ENCODE peak calls at places on chromosome 2, in four cellular contexts. P is GM20000, B is IMR-90, Y is endothelial cell. X is an unnamed sample.

GRCh38 chr2:4219121-4219520 is 515.7 kb downstream of the DCDC2C start:
- DNase-seq in B (no peak), Y (no peak), P (no peak), X (no peak)

GRCh38 chr2:27085670-27086089 is 892 bp upstream of the KHK start:
- DNase-seq in Y (peak; percentile 51), B (peak; percentile 45), P (peak; percentile 64), X (peak; percentile 61)

GRCh38 chr2:120344991-120345975 is 653 bp upstream of the INHBB start:
- DNase-seq in Y (peak; percentile 30), B (no peak), P (peak; percentile 59), X (peak; percentile 19)

GRCh38 chr2:67503066-67503795 is 106.1 kb downstream of the ETAA1 start:
- DNase-seq in B (peak; percentile 99), Y (no peak), P (no peak), X (no peak)

GRCh38 chr2:215644233-215644929 is 208.5 kb upstream of the FN1 start:
- DNase-seq in B (no peak), P (no peak), Y (no peak), X (no peak)

GRCh38 chr2:31197669-31198068 is 19.6 kb downstream of the CAPN14 start:
- DNase-seq in B (no peak), Y (no peak), P (no peak), X (no peak)

GRCh38 chr2:161839931-161840330 is 215.7 kb downstream of the SLC4A10 start:
- DNase-seq in B (no peak), P (no peak), Y (no peak), X (no peak)

GRCh38 chr2:219106251-219106650 is 45.5 kb upstream of the IHH start:
- DNase-seq in B (no peak), P (no peak), Y (no peak), X (no peak)

GRCh38 chr2:101823849-101824248 is 126.3 kb downstream of the MAP4K4 start:
- DNase-seq in B (peak; percentile 75), P (no peak), Y (no peak), X (no peak)

GRCh38 chr2:159133795-159134194 is 152.7 kb downstream of the WDSUB1 start:
- DNase-seq in B (peak; percentile 61), Y (no peak), P (no peak), X (no peak)
- TF ChIP-seq CTCF in B (peak; percentile 36), Y (no peak), P (no peak), X (no peak)

DNA sequence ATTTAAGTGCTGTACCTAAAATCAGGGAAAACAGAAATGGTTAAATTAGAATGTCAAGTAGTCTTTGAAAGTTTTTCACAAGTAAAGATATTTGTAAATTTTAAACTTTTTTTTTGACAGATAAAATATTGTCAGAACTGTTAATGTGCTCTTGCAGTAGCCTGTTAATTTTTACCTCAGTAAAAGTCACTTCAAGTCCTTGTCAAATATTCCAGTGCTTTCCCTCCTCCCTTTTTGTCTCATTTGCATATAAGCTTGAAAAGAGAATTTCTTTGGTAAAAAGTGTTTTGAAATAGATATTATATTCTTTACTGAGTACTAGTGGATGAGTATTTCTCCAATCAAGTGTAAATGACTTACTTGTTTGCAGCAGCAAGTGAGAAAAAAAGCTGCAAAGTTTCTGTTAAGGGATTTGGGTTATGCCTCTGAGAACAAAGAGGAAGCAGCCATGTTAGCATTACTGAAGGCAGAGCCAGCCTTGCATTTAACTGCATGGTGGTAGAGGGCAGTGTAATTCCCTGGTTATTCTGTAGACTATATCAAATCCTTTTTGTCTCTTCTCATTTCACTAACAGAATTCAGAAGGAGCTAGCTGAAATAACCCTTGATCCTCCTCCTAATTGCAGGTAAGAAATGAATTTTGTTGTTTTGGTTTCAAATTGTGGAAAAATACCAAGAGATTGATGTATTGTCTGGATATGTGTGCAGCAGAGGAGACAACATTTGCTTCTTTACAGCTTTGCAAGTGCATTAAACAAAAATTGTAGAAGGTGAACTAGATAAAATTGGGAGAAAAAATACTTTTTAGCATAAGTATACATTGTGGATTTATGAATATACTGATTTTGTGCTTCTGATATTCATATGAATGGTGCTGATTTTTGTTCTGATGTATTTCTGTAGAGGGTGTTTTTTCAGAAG is 3.3 kb downstream of the UBE2E3 start:
- DNase-seq in Y (no peak), P (peak; percentile 54), B (peak; percentile 69), X (peak; percentile 48)
- TF ChIP-seq CTCF in Y (no peak), P (no peak), B (peak; percentile 46), X (peak; percentile 20)

GRCh38 chr2:145635706-145636427 is 1115.9 kb upstream of the ZEB2 start:
- DNase-seq in B (peak; percentile 86), P (no peak), Y (no peak), X (no peak)
- TF ChIP-seq CTCF in B (no peak), P (no peak), Y (no peak), X (no peak)

GRCh38 chr2:169276045-169276444 is 86.3 kb downstream of the LRP2 start:
- DNase-seq in B (no peak), P (no peak), Y (no peak), X (peak; percentile 32)
- TF ChIP-seq CTCF in B (peak; percentile 6), P (no peak), Y (no peak), X (no peak)

X was measured in Calu3.